ENCODE peak calls at places on chromosome 13, in seven cellular contexts. U, W, R, Q, D, H and J are unnamed samples. For H3K4me1, the result is how much of the 10 kb centered on the place peaks cover.

GRCh38 chr13:29761160-29761559 is 89.3 kb downstream of the UBL3 start:
- DNase-seq in R (no peak), H (no peak), U (no peak), D (no peak), Q (no peak), W (no peak), J (no peak)

GRCh38 chr13:31350560-31350959 is 150.8 kb downstream of the B3GLCT start:
- DNase-seq in U (no peak), Q (no peak), R (no peak), D (no peak), H (no peak), W (peak), J (no peak)

GRCh38 chr13:52869050-52869449 is 20.6 kb upstream of the PCDH8 start:
- DNase-seq in Q (no peak), R (no peak), W (no peak), D (no peak), H (no peak), U (no peak), J (no peak)

GRCh38 chr13:59890064-59890463 is 273.7 kb downstream of the DIAPH3 start:
- DNase-seq in D (no peak), Q (no peak), R (no peak), H (no peak), U (no peak), W (no peak), J (no peak)

GRCh38 chr13:42892760-42893159 is 99.3 kb downstream of the EPSTI1 start:
- DNase-seq in R (no peak), W (no peak), H (no peak), U (no peak), Q (no peak), D (no peak), J (no peak)

GRCh38 chr13:38630780-38631179 is 56.1 kb upstream of the FREM2 start:
- DNase-seq in W (no peak), H (no peak), R (no peak), D (no peak), U (no peak), Q (no peak), J (no peak)

GRCh38 chr13:74134226-74134776 is at the start of gene KLF12:
- DNase-seq in Q (peak), H (peak), D (peak), R (peak), U (peak), W (peak), J (no peak)

GRCh38 chr13:23871616-23872220 is 17.5 kb downstream of the MIPEP start:
- DNase-seq in Q (no peak), U (peak), D (no peak), R (peak), H (no peak), W (peak), J (no peak)

GRCh38 chr13:30446122-30446500 is 19.6 kb downstream of the HMGB1 start:
- DNase-seq in R (no peak), Q (no peak), U (no peak), H (no peak), D (no peak), W (peak), J (no peak)

GRCh38 chr13:72146816-72147215 is 279.8 kb upstream of the DACH1 start:
- DNase-seq in U (no peak), R (no peak), W (no peak), Q (no peak), H (no peak), D (no peak), J (no peak)

GRCh38 chr13:111093634-111094033 is 21.5 kb upstream of the ARHGEF7 start:
- DNase-seq in D (no peak), W (peak), H (no peak), R (no peak), U (no peak), Q (no peak), J (no peak)

GRCh38 chr13:75186384-75186783 is 295.6 kb downstream of the TBC1D4 start:
- DNase-seq in R (no peak), H (no peak), D (no peak), U (no peak), W (no peak), Q (no peak), J (no peak)

GRCh38 chr13:66665991-66666390 is 564.1 kb downstream of the PCDH9 start:
- DNase-seq in D (no peak), R (peak), W (peak), Q (no peak), H (no peak), U (peak), J (no peak)

GRCh38 chr13:59677966-59678814 is 485.5 kb downstream of the DIAPH3 start:
- DNase-seq in R (peak), H (no peak), W (peak), U (peak), Q (peak), D (peak), J (no peak)

GRCh38 chr13:96020155-96020575 is 33.0 kb downstream of the UGGT2 start:
- DNase-seq in W (peak), Q (peak), D (peak), R (peak), H (peak), U (peak), J (peak)

GRCh38 chr13:40986328-40986856 is 32.7 kb downstream of the ELF1 start:
- DNase-seq in H (no peak), R (peak), U (no peak), Q (no peak), W (no peak), D (no peak), J (no peak)
- TF ChIP-seq REST in H (no peak), R (no peak), U (no peak), Q (no peak), W (no peak), D (no peak), J (no peak)

DNA sequence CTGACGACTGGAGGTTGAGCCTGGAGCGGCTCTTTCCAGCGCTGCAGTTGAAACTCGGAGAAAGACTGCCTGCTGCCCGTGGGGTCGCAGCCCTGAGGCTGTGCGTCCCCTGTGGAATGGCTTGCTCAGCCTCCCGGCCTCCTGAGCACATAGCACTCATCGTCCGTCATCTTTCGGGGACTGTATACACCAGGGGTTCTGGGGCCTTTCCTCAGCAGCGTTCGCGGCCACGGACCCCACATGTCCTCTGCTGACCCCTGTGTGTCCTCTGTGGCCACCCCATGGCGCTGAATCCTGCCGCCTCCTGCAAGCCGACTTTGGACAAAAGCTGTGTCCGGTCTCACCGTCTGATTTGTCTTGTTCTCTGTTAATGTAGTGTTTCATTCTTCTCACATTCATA is 20.4 kb downstream of the CUL4A start:
- DNase-seq in U (no peak), Q (no peak), W (no peak), D (no peak), H (no peak), R (no peak), J (no peak)
- H3K4me1 ChIP-seq in U (under half), Q (under half), W (under half), D (under half), H (under half), R (under half), J (under half)

DNA sequence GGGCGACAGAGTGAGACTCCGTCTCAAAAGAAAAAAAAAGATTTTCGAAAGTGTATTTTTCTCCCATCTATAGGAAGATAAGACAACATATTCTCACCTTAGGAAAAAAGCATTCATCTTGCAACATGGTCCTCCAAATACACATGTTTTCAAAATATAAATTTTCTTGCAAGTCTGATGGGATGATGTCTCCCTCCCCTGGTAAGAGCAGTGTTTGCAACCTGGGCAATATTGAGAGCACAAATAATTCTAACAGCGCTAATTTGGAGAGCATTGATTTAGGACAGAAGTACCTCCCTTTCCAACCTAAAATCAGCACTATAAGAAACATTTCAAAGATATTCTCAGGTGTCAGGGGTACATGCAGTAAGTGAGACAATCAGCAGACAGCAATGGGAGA is 61.0 kb upstream of the SHISA2 start:
- DNase-seq in Q (no peak), W (peak), D (peak), U (no peak), H (no peak), R (peak), J (no peak)
- TF ChIP-seq CTCF in Q (peak), W (peak), D (peak), U (peak), H (no peak), R (no peak), J (peak)

GRCh38 chr13:68185767-68186166 is 955.6 kb upstream of the PCDH9 start:
- DNase-seq in R (no peak), U (peak), W (no peak), D (no peak), Q (no peak), H (no peak), J (no peak)
- TF ChIP-seq REST in R (no peak), U (no peak), W (no peak), D (no peak), Q (no peak), H (no peak), J (no peak)

GRCh38 chr13:88656751-88657150 is 985.6 kb downstream of the SLITRK5 start:
- DNase-seq in D (no peak), U (no peak), W (no peak), Q (no peak), H (no peak), R (peak), J (no peak)
- H3K4me1 ChIP-seq in D (under half), U (under half), W (under half), Q (under half), H (under half), R (under half), J (under half)

GRCh38 chr13:27125357-27126282 is 46.0 kb downstream of the USP12 start:
- DNase-seq in Q (no peak), U (no peak), H (no peak), W (no peak), R (no peak), D (peak), J (no peak)
- TF ChIP-seq CTCF in Q (peak), U (no peak), H (no peak), W (peak), R (no peak), D (peak), J (peak)

GRCh38 chr13:106586764-106587163 is 18.8 kb upstream of the ARGLU1 start:
- DNase-seq in D (no peak), Q (no peak), R (no peak), U (no peak), W (no peak), H (no peak), J (no peak)
- TF ChIP-seq REST in D (no peak), Q (no peak), R (no peak), U (no peak), W (no peak), H (no peak), J (no peak)

GRCh38 chr13:77323858-77324257 is 3.0 kb downstream of the MYCBP2 start:
- DNase-seq in D (no peak), R (no peak), U (no peak), W (no peak), Q (no peak), H (no peak), J (no peak)
- H3K4me1 ChIP-seq in D (under half), R (under half), U (under half), W (under half), Q (under half), H (under half), J (under half)

GRCh38 chr13:47455581-47455980 is 545.5 kb downstream of the SUCLA2 start:
- DNase-seq in W (peak), R (no peak), H (no peak), Q (no peak), D (no peak), U (peak), J (no peak)

GRCh38 chr13:47463002-47463401 is 538.1 kb downstream of the SUCLA2 start:
- DNase-seq in Q (no peak), D (no peak), R (no peak), H (no peak), W (no peak), U (no peak), J (no peak)

GRCh38 chr13:47463726-47464125 is 537.3 kb downstream of the SUCLA2 start:
- DNase-seq in R (no peak), H (no peak), Q (no peak), W (peak), D (no peak), U (no peak), J (no peak)

GRCh38 chr13:47457631-47458030 is 543.4 kb downstream of the SUCLA2 start:
- DNase-seq in H (no peak), R (no peak), U (no peak), W (no peak), Q (no peak), D (no peak), J (no peak)

GRCh38 chr13:47459512-47459911 is 541.6 kb downstream of the SUCLA2 start:
- DNase-seq in U (peak), H (no peak), W (peak), R (no peak), Q (no peak), D (no peak), J (no peak)
- TF ChIP-seq CTCF in U (peak), H (peak), W (peak), R (no peak), Q (peak), D (no peak), J (no peak)